ENCODE peak calls at places on chromosomes 7 and 10, in six cellular contexts. D is transverse colon, J is stomach, L is body of pancreas, E is H1, T is tibial nerve. Z is an unnamed sample.

GRCh38 chr7:35993663-35994622 is 159.1 kb upstream of the EEPD1 start:
- DNase-seq in D (peak), J (no peak), L (no peak), E (no peak), T (no peak), Z (no peak)

GRCh38 chr10:49161411-49161997 is 26.7 kb downstream of the TMEM273 start:
- DNase-seq in D (no peak), J (no peak), L (no peak), E (no peak), T (no peak), Z (no peak)

GRCh38 chr7:27901028-27901760 is 161.2 kb downstream of the TAX1BP1 start:
- DNase-seq in D (no peak), J (no peak), L (no peak), E (no peak), T (no peak), Z (no peak)

GRCh38 chr7:69411466-69411865 is 186.8 kb upstream of the AUTS2 start:
- DNase-seq in D (no peak), J (no peak), L (no peak), E (no peak), T (no peak), Z (no peak)

GRCh38 chr10:74738985-74739567 is 87.3 kb upstream of the KAT6B start:
- DNase-seq in D (peak), J (no peak), L (peak), E (peak), T (no peak), Z (peak)

GRCh38 chr10:104441601-104442000 is 88.0 kb downstream of the CFAP58 start:
- DNase-seq in D (no peak), J (no peak), L (no peak), E (no peak), T (no peak), Z (no peak)

GRCh38 chr7:130277763-130278643 is 11.3 kb downstream of the CPA2 start:
- DNase-seq in D (peak), J (peak), L (peak), E (peak), T (peak), Z (peak)

GRCh38 chr7:82562716-82563404 is 119.3 kb upstream of the CACNA2D1 start:
- DNase-seq in D (no peak), J (no peak), L (no peak), E (no peak), T (no peak), Z (no peak)

GRCh38 chr10:128060341-128060851 is 65.8 kb downstream of the MKI67 start:
- DNase-seq in D (no peak), J (no peak), L (no peak), E (no peak), T (peak), Z (no peak)

GRCh38 chr7:128909605-128910568 is 622 bp downstream of the KCP start:
- DNase-seq in D (no peak), J (no peak), L (no peak), E (peak), T (no peak), Z (no peak)

GRCh38 chr10:3418901-3419300 is 246.3 kb upstream of the PITRM1 start:
- DNase-seq in D (no peak), J (no peak), L (no peak), E (no peak), T (no peak), Z (no peak)

GRCh38 chr7:54697659-54698186 is 61.3 kb downstream of the SEC61G start:
- DNase-seq in D (no peak), J (no peak), L (no peak), E (no peak), T (no peak), Z (no peak)

GRCh38 chr10:55750458-55750857 is 610.6 kb downstream of the ZWINT start:
- DNase-seq in D (no peak), J (no peak), L (no peak), E (no peak), T (no peak), Z (no peak)

GRCh38 chr10:80468806-80469421 is 14.8 kb downstream of the TSPAN14 start:
- DNase-seq in D (no peak), J (no peak), L (no peak), E (no peak), T (no peak), Z (no peak)

GRCh38 chr7:51220226-51220625 is 96.4 kb downstream of the COBL start:
- DNase-seq in D (no peak), J (no peak), L (no peak), E (no peak), T (no peak), Z (no peak)

GRCh38 chr10:4073912-4074311 is 288.9 kb upstream of the KLF6 start:
- DNase-seq in D (no peak), J (no peak), L (no peak), E (no peak), T (no peak), Z (no peak)

GRCh38 chr10:79306644-79307220 is 40.5 kb upstream of the PPIF start:
- DNase-seq in D (no peak), J (no peak), L (no peak), E (no peak), T (no peak), Z (no peak)
- TF ChIP-seq POLR2A in D (no peak), J (no peak), L (no peak), E (no peak), T (no peak), Z (no peak)

GRCh38 chr10:64067859-64068258 is 546.7 kb downstream of the REEP3 start:
- DNase-seq in D (no peak), J (no peak), L (no peak), E (no peak), T (no peak), Z (no peak)
- TF ChIP-seq POLR2A in D (no peak), J (no peak), L (no peak), E (no peak), T (no peak), Z (no peak)

GRCh38 chr10:70675496-70676161 is 3.3 kb downstream of the ADAMTS14 start:
- DNase-seq in D (no peak), J (no peak), L (no peak), E (no peak), T (no peak), Z (no peak)
- TF ChIP-seq POLR2A in D (no peak), J (no peak), L (no peak), E (no peak), T (no peak), Z (no peak)

DNA sequence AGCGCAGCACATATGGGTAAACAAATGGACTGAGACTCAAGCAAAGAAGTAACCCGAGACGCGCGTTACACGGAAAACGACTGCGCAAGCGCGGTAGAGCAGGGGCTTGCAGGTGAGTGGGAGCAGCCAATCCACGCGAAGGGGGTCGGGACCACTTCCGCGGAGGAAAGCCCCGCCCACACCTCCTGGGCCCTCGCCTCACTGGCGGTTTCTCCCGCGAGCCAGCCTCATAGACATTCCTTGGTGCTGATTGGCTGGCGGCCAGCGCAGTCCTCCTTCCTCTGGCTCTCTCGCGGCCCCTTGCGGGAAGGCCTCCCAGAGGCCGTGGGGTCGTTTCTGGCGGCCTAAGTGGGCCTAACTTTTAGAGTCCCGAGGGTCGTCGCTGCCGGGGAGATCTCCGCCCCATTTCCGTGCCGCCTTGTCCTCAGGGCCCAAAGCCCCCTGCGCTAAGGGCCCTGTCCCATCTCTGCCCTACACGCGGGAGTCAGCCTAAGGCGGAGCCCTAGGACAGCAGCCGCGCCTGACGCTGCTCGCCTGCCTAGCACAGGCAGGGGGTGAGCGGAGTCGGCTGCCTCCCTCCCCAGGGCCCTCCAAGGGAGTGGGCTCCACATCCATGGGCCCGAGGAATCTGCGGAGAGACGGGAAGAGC is 9.1 kb upstream of the FXYD4 start:
- DNase-seq in D (peak), J (peak), L (peak), E (peak), T (peak), Z (peak)
- TF ChIP-seq POLR2A in D (peak), J (no peak), L (peak), E (no peak), T (no peak), Z (peak)

GRCh38 chr7:131554880-131555516 is 1.4 kb downstream of the PODXL start:
- DNase-seq in D (no peak), J (no peak), L (no peak), E (no peak), T (no peak), Z (no peak)

GRCh38 chr7:131556912-131557457 is 557 bp upstream of the PODXL start:
- DNase-seq in D (no peak), J (no peak), L (no peak), E (peak), T (no peak), Z (no peak)

GRCh38 chr7:131557521-131558385 is 1.3 kb upstream of the PODXL start:
- DNase-seq in D (peak), J (peak), L (no peak), E (peak), T (no peak), Z (no peak)

GRCh38 chr7:131555565-131556054 is 818 bp downstream of the PODXL start:
- DNase-seq in D (no peak), J (no peak), L (no peak), E (no peak), T (no peak), Z (no peak)

GRCh38 chr7:131556055-131556911 is at the start of gene PODXL:
- DNase-seq in D (peak), J (peak), L (peak), E (peak), T (no peak), Z (peak)
- TF ChIP-seq POLR2A in D (peak), J (no peak), L (peak), E (no peak), T (no peak), Z (no peak)

GRCh38 chr10:114404171-114405010 is at the start of gene AFAP1L2:
- DNase-seq in D (peak), J (peak), L (peak), E (peak), T (no peak), Z (no peak)
- TF ChIP-seq POLR2A in D (peak), J (no peak), L (peak), E (no peak), T (no peak), Z (no peak)

DNA sequence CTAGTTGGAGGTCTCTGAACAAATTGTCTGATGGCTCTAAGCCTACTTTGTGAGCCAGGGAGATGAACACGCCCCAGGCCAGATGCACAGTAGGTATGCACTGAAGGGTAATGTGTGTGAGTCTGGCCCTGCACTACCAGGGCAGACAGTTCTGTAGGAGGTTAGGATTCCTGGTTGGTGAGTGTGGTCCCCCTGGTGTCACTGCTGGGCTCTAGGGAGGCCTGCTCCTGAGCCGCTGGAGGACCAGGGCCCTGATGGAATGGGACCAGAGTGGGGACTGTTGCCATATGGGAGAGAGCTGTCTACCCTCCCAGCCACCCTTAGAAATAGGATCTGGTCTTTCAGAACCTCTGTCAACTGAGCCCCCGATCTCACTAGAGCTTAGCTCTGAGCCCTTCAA is 42.0 kb downstream of the CDH23 start:
- DNase-seq in D (no peak), J (no peak), L (no peak), E (no peak), T (no peak), Z (no peak)
- TF ChIP-seq POLR2A in D (no peak), J (no peak), L (no peak), E (no peak), T (no peak), Z (no peak)

Z was measured in erythroblast.